ENCODE peak calls at places on chromosomes 16 and 17, in five cellular contexts. M is tibial nerve, C is HCT116, E is body of pancreas, Z is sigmoid colon. R is an unnamed sample.

GRCh38 chr17:79280010-79280409 is 205.4 kb downstream of the ENGASE start:
- DNase-seq in M (no peak), C (no peak), E (no peak), Z (no peak), R (no peak)

GRCh38 chr17:12107905-12108304 is 87.2 kb downstream of the MAP2K4 start:
- DNase-seq in M (no peak), C (no peak), E (no peak), Z (no peak), R (no peak)

GRCh38 chr16:77993111-77993571 is 29.2 kb upstream of the CLEC3A start:
- DNase-seq in M (no peak), C (no peak), E (no peak), Z (no peak), R (no peak)

GRCh38 chr17:46995841-46996571 is 17.0 kb upstream of the RPRML start:
- DNase-seq in M (no peak), C (no peak), E (no peak), Z (no peak), R (no peak)

GRCh38 chr17:7511108-7511507 is 26.9 kb downstream of the POLR2A start:
- DNase-seq in M (no peak), C (no peak), E (no peak), Z (no peak), R (no peak)

GRCh38 chr17:7313028-7313889 is 1.9 kb downstream of the GPS2 start:
- DNase-seq in M (no peak), C (no peak), E (no peak), Z (no peak), R (peak; percentile 36)

GRCh38 chr16:46972429-46972970 is 974 bp downstream of the DNAJA2 start:
- DNase-seq in M (no peak), C (no peak), E (no peak), Z (no peak), R (no peak)

GRCh38 chr16:19882186-19882585 is 2.5 kb downstream of the GPRC5B start:
- DNase-seq in M (no peak), C (no peak), E (no peak), Z (no peak), R (no peak)

GRCh38 chr16:7400117-7400890 is 67.7 kb downstream of the RBFOX1 start:
- DNase-seq in M (no peak), C (no peak), E (no peak), Z (no peak), R (no peak)

GRCh38 chr17:82384051-82384729 is 12.6 kb downstream of the UTS2R start:
- DNase-seq in M (no peak), C (no peak), E (no peak), Z (no peak), R (no peak)

GRCh38 chr16:7511549-7512260 is 179.1 kb downstream of the RBFOX1 start:
- DNase-seq in M (no peak), C (no peak), E (no peak), Z (no peak), R (no peak)

GRCh38 chr17:19706791-19707727 is 9.3 kb downstream of the SLC47A2 start:
- DNase-seq in M (no peak), C (no peak), E (no peak), Z (no peak), R (no peak)

GRCh38 chr17:8855477-8856204 is 11.8 kb downstream of the PIK3R6 start:
- DNase-seq in M (no peak), C (no peak), E (no peak), Z (no peak), R (no peak)

GRCh38 chr17:80312621-80313135 is 52.0 kb downstream of the RNF213 start:
- DNase-seq in M (no peak), C (no peak), E (no peak), Z (no peak), R (no peak)

GRCh38 chr17:72884066-72884465 is 208.4 kb downstream of the SLC39A11 start:
- DNase-seq in M (no peak), C (no peak), E (no peak), Z (no peak), R (no peak)

GRCh38 chr17:42079541-42079940 is 18.7 kb downstream of the ZNF385C start:
- DNase-seq in M (no peak), C (no peak), E (no peak), Z (no peak), R (no peak)

GRCh38 chr16:84593825-84594724 is 23.8 kb downstream of the COTL1 start:
- DNase-seq in M (no peak), C (no peak), E (no peak), Z (no peak), R (peak; percentile 73)

GRCh38 chr16:60905806-60906205 is 1130.4 kb downstream of the CDH8 start:
- DNase-seq in M (no peak), C (no peak), E (no peak), Z (no peak), R (no peak)

GRCh38 chr17:72600934-72601333 is 480.1 kb downstream of the SOX9 start:
- DNase-seq in M (no peak), C (no peak), E (no peak), Z (no peak), R (no peak)

GRCh38 chr16:48188449-48189102 is 32.8 kb upstream of the ABCC12 start:
- DNase-seq in M (no peak), C (no peak), E (no peak), Z (no peak), R (no peak)

GRCh38 chr17:67434061-67434525 is 57.0 kb downstream of the PITPNC1 start:
- DNase-seq in M (no peak), C (no peak), E (no peak), Z (no peak), R (peak; percentile 35)

GRCh38 chr16:50464325-50465290 is 83.6 kb upstream of the NKD1 start:
- DNase-seq in M (no peak), C (no peak), E (no peak), Z (peak; percentile 28), R (no peak)

GRCh38 chr17:77480509-77481215 is 339.9 kb downstream of the SEC14L1 start:
- DNase-seq in M (no peak), C (no peak), E (no peak), Z (no peak), R (no peak)

GRCh38 chr16:9092963-9093477 is 1.6 kb downstream of the HAPSTR1 start:
- DNase-seq in M (no peak), C (no peak), E (peak; percentile 56), Z (peak; percentile 70), R (peak; percentile 57)

GRCh38 chr17:43728081-43728480 is 30.5 kb downstream of the SOST start:
- DNase-seq in M (no peak), C (no peak), E (no peak), Z (no peak), R (no peak)

GRCh38 chr16:24074574-24074973 is 181.6 kb upstream of the CACNG3 start:
- DNase-seq in M (no peak), C (no peak), E (no peak), Z (no peak), R (no peak)

GRCh38 chr17:31489295-31490018 is 98.0 kb downstream of the RAB11FIP4 start:
- DNase-seq in M (no peak), C (peak; percentile 31), E (peak; percentile 95), Z (no peak), R (no peak)

GRCh38 chr17:29241015-29241963 is 5.4 kb upstream of the CRYBA1 start:
- DNase-seq in M (no peak), C (peak; percentile 74), E (no peak), Z (no peak), R (peak; percentile 82)

GRCh38 chr17:29235904-29236303 is 10.8 kb upstream of the CRYBA1 start:
- DNase-seq in M (no peak), C (no peak), E (no peak), Z (no peak), R (no peak)

GRCh38 chr17:29237476-29238132 is 9.1 kb upstream of the CRYBA1 start:
- DNase-seq in M (no peak), C (peak; percentile 51), E (no peak), Z (no peak), R (no peak)

GRCh38 chr17:29240477-29240876 is 6.2 kb upstream of the CRYBA1 start:
- DNase-seq in M (no peak), C (no peak), E (no peak), Z (no peak), R (no peak)

DNA sequence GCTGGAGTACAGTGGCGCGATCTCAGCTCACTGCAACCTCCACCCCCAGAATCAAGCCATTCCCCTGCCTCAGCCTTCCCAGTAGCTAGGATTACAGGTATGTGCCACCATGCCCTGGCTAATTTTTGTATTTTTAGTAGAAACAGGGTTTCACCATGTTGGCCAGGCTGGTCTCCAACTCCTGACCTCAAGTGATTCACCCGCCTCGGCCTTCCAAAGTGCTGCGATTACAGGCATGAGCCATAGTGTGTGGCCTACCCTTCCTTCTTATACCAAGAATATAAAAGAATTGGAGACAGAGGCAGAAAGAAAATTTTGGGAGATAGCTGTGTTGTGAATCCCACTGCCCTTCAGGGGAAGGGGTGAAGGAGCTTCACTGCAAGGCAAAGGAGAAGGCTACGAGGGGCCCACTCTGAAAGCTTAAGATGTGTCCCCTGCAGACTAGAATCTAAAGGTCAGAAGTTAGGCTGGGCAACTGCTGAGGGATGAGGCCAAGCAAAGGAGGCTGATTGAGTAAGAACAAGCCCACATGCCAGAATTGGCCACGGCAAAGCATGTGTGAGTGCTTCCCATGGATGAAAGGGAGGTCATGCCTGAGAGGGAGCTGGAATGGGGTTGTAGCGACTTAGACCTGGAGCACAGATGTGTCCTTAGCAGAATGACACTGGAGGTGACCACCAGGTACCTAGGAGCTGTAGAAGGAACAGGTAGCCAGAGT is 8.4 kb upstream of the CRYBA1 start:
- DNase-seq in M (no peak), C (no peak), E (no peak), Z (no peak), R (peak; percentile 57)
- H3K9me3 ChIP-seq in M (no peaks in the 10 kb centered on the region), C (no peaks in the 10 kb centered on the region), E (no peaks in the 10 kb centered on the region), Z (no peaks in the 10 kb centered on the region), R (no peaks in the 10 kb centered on the region)

DNA sequence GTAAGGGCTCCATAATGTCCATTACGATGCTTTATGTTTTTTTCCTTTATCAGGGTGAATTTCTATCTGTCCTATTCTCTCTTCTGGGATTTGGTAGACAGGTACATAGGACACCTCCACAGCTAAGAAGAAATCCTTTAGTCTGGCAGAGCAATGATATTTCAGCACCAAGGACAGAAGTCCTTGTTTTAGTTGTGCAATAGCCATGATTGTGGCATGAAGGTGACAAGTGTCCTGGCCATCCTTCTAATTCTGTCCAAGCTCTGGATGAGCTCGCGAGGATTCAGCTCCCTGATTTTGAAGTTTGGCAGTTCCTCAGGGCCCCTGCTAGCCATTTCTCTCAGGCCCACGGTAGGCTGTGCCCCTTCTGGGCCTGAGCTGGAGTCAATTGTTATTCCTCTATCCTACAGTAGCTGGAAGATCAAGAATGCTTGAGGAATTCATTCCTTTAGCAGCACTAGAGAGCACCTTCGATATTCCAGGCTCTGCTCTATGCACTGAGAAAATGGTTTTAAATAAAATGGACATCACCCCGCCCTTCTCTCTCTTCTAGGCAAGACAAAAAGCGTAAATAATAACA is 320.8 kb downstream of the XYLT1 start:
- DNase-seq in M (no peak), C (no peak), E (no peak), Z (no peak), R (no peak)
- TF ChIP-seq POLR2A in M (no peak), C (no peak), E (no peak), Z (no peak), R (no peak)

DNA sequence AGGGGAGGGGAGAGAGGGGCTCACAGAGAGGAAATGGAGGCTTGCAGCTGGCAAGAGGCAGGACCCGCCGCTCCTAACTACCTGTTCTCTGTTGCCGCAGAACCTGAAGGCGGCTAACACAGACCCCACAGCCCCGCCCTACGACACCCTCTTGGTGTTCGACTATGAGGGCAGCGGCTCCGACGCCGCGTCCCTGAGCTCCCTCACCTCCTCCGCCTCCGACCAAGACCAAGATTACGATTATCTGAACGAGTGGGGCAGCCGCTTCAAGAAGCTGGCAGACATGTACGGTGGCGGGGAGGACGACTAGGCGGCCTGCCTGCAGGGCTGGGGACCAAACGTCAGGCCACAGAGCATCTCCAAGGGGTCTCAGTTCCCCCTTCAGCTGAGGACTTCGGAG is 39.0 kb upstream of the CDH1 start:
- DNase-seq in M (no peak), C (no peak), E (no peak), Z (no peak), R (no peak)
- H3K9me3 ChIP-seq in M (no peaks in the 10 kb centered on the region), C (no peaks in the 10 kb centered on the region), E (no peaks in the 10 kb centered on the region), Z (no peaks in the 10 kb centered on the region), R (no peaks in the 10 kb centered on the region)

GRCh38 chr17:48908853-48909394 is 717 bp downstream of the UBE2Z start:
- DNase-seq in M (peak; percentile 27), C (peak; percentile 83), E (peak; percentile 69), Z (peak; percentile 83), R (peak; percentile 91)
- TF ChIP-seq POLR2A in M (no peak), C (no peak), E (peak; percentile 26), Z (no peak), R (no peak)

R was measured in adrenal gland.